ENCODE peak calls at places on chromosome 4, in five cellular contexts. G is NCI-H345; R is COR-L47; Z is HT1080; P is activated T-helper 1 cell treated with anti-CD3 and anti-CD28 coated beads, Interleukin-12 subunit alpha, Interleukin-12 subunit beta, Interleukin-2, Interleukin-4 antibody, amounts not matched to agents 30 ng/mL and 10 ng/mL and 1 ng/mL, durations not matched to agents 14 hours and 24 hours and 36 hours. N is an unnamed sample.

GRCh38 chr4:128565565-128566186 is 243.8 kb upstream of the JADE1 start:
- DNase-seq in G (peak), R (peak), Z (peak), P (no peak), N (peak)

GRCh38 chr4:176014583-176015108 is 51.0 kb upstream of the WDR17 start:
- DNase-seq in G (no peak), R (no peak), Z (no peak), P (no peak), N (no peak)

GRCh38 chr4:158209825-158210807 is at the start of gene TMEM144:
- DNase-seq in G (peak), R (peak), Z (no peak), P (peak), N (peak)

GRCh38 chr4:54742636-54743399 is 85.1 kb downstream of the KIT start:
- DNase-seq in G (no peak), R (no peak), Z (no peak), P (no peak), N (no peak)

GRCh38 chr4:26220704-26221103 is 100.1 kb upstream of the RBPJ start:
- DNase-seq in G (no peak), R (no peak), Z (no peak), P (no peak), N (no peak)

GRCh38 chr4:17241835-17242234 is 270.1 kb downstream of the QDPR start:
- DNase-seq in G (no peak), R (no peak), Z (no peak), P (no peak), N (no peak)

GRCh38 chr4:43331226-43332078 is 438.9 kb downstream of the GRXCR1 start:
- DNase-seq in G (no peak), R (no peak), Z (peak), P (no peak), N (no peak)

GRCh38 chr4:80153800-80154546 is 43.3 kb upstream of the PRDM8 start:
- DNase-seq in G (no peak), R (no peak), Z (peak), P (no peak), N (no peak)

GRCh38 chr4:59126159-59126558 is 2016.0 kb upstream of the IGFBP7 start:
- DNase-seq in G (no peak), R (no peak), Z (no peak), P (no peak), N (no peak)

GRCh38 chr4:152807294-152807829 is 27.6 kb downstream of the ARFIP1 start:
- DNase-seq in G (no peak), R (no peak), Z (peak), P (no peak), N (no peak)

GRCh38 chr4:14877246-14878220 is 124.7 kb upstream of the CPEB2 start:
- DNase-seq in G (no peak), R (no peak), Z (peak), P (no peak), N (no peak)

GRCh38 chr4:1490011-1490905 is 84.0 kb upstream of the NKX1-1 start:
- DNase-seq in G (no peak), R (no peak), Z (no peak), P (no peak), N (no peak)

GRCh38 chr4:144174401-144175067 is 34.0 kb upstream of the GYPA start:
- DNase-seq in G (peak), R (peak), Z (peak), P (peak), N (no peak)

GRCh38 chr4:23686169-23686903 is 203.5 kb downstream of the PPARGC1A start:
- DNase-seq in G (no peak), R (no peak), Z (no peak), P (no peak), N (no peak)

GRCh38 chr4:140567722-140568121 is 1.0 kb downstream of the UCP1 start:
- DNase-seq in G (no peak), R (no peak), Z (no peak), P (no peak), N (no peak)

GRCh38 chr4:141705747-141706377 is 69.5 kb downstream of the IL15 start:
- DNase-seq in G (no peak), R (no peak), Z (no peak), P (no peak), N (no peak)

GRCh38 chr4:141573678-141574077 is 62.7 kb upstream of the IL15 start:
- DNase-seq in G (no peak), R (no peak), Z (no peak), P (no peak), N (no peak)

GRCh38 chr4:143337600-143338287 is 1.1 kb downstream of the GAB1 start:
- DNase-seq in G (no peak), R (peak), Z (peak), P (no peak), N (no peak)

GRCh38 chr4:118999919-119000318 is 111.3 kb downstream of the SYNPO2 start:
- DNase-seq in G (no peak), R (no peak), Z (no peak), P (no peak), N (no peak)

GRCh38 chr4:48315728-48316630 is 25.4 kb upstream of the SLAIN2 start:
- DNase-seq in G (peak), R (peak), Z (peak), P (no peak), N (no peak)

GRCh38 chr4:166924456-166924855 is 309.8 kb downstream of the SPOCK3 start:
- DNase-seq in G (no peak), R (no peak), Z (peak), P (no peak), N (no peak)

GRCh38 chr4:112007361-112007760 is 137.9 kb upstream of the FAM241A start:
- DNase-seq in G (no peak), R (no peak), Z (no peak), P (no peak), N (no peak)